ENCODE peak calls at places on chromosomes 13 and 19, in seven cellular contexts. One of them, this sample, is unnamed.

GRCh38 chr19:34480971-34481821 is at the start of gene WTIP:
- DNase-seq in fibroblast of lung: peak
- DNase-seq in HTR-8/SVneo: peak
- DNase-seq in RWPE1: peak
- DNase-seq in RPMI7951: peak
- DNase-seq in sciatic nerve: peak
- DNase-seq in T-helper 1 cell: no peak
- DNase-seq in this sample: no peak

GRCh38 chr13:31192306-31192705 is 7.5 kb upstream of the B3GLCT start:
- DNase-seq in fibroblast of lung: no peak
- DNase-seq in HTR-8/SVneo: no peak
- DNase-seq in RWPE1: no peak
- DNase-seq in RPMI7951: no peak
- DNase-seq in sciatic nerve: no peak
- DNase-seq in T-helper 1 cell: no peak
- DNase-seq in this sample: no peak

GRCh38 chr19:46036745-46037126 is 4.1 kb downstream of the IGFL4 start:
- DNase-seq in fibroblast of lung: no peak
- DNase-seq in HTR-8/SVneo: no peak
- DNase-seq in RWPE1: no peak
- DNase-seq in RPMI7951: no peak
- DNase-seq in sciatic nerve: no peak
- DNase-seq in T-helper 1 cell: no peak
- DNase-seq in this sample: no peak

GRCh38 chr13:71864094-71864980 is 2.7 kb downstream of the DACH1 start:
- DNase-seq in fibroblast of lung: peak
- DNase-seq in HTR-8/SVneo: no peak
- DNase-seq in RWPE1: no peak
- DNase-seq in RPMI7951: no peak
- DNase-seq in sciatic nerve: peak
- DNase-seq in T-helper 1 cell: no peak
- DNase-seq in this sample: no peak

GRCh38 chr13:87324558-87324957 is 346.6 kb upstream of the SLITRK5 start:
- DNase-seq in fibroblast of lung: no peak
- DNase-seq in HTR-8/SVneo: no peak
- DNase-seq in RWPE1: no peak
- DNase-seq in RPMI7951: no peak
- DNase-seq in sciatic nerve: no peak
- DNase-seq in T-helper 1 cell: no peak
- DNase-seq in this sample: no peak

GRCh38 chr13:50990540-50991506 is 81.2 kb downstream of the RNASEH2B start:
- DNase-seq in fibroblast of lung: peak
- DNase-seq in HTR-8/SVneo: no peak
- DNase-seq in RWPE1: no peak
- DNase-seq in RPMI7951: peak
- DNase-seq in sciatic nerve: peak
- DNase-seq in T-helper 1 cell: no peak
- DNase-seq in this sample: no peak

GRCh38 chr13:91804724-91805123 is 406.3 kb downstream of the GPC5 start:
- DNase-seq in fibroblast of lung: no peak
- DNase-seq in HTR-8/SVneo: no peak
- DNase-seq in RWPE1: no peak
- DNase-seq in RPMI7951: no peak
- DNase-seq in sciatic nerve: no peak
- DNase-seq in T-helper 1 cell: no peak
- DNase-seq in this sample: no peak

GRCh38 chr13:84574851-84575250 is 692.6 kb upstream of the SLITRK1 start:
- DNase-seq in fibroblast of lung: peak
- DNase-seq in HTR-8/SVneo: peak
- DNase-seq in RWPE1: peak
- DNase-seq in RPMI7951: no peak
- DNase-seq in sciatic nerve: no peak
- DNase-seq in T-helper 1 cell: no peak
- DNase-seq in this sample: no peak

GRCh38 chr19:36833430-36833829 is 4.8 kb downstream of the ZNF790 start:
- DNase-seq in fibroblast of lung: no peak
- DNase-seq in HTR-8/SVneo: no peak
- DNase-seq in RWPE1: no peak
- DNase-seq in RPMI7951: no peak
- DNase-seq in sciatic nerve: no peak
- DNase-seq in T-helper 1 cell: no peak
- DNase-seq in this sample: no peak

GRCh38 chr19:55304279-55304978 is 20.6 kb downstream of the BRSK1 start:
- DNase-seq in fibroblast of lung: peak
- DNase-seq in HTR-8/SVneo: peak
- DNase-seq in RWPE1: peak
- DNase-seq in RPMI7951: peak
- DNase-seq in sciatic nerve: no peak
- DNase-seq in T-helper 1 cell: peak
- DNase-seq in this sample: no peak

GRCh38 chr13:33799950-33800592 is 17.9 kb upstream of the RFC3 start:
- DNase-seq in fibroblast of lung: peak
- DNase-seq in HTR-8/SVneo: peak
- DNase-seq in RWPE1: peak
- DNase-seq in RPMI7951: peak
- DNase-seq in sciatic nerve: no peak
- DNase-seq in T-helper 1 cell: no peak
- DNase-seq in this sample: no peak

GRCh38 chr13:22940736-22941135 is 240.0 kb upstream of the SGCG start:
- DNase-seq in fibroblast of lung: no peak
- DNase-seq in HTR-8/SVneo: no peak
- DNase-seq in RWPE1: no peak
- DNase-seq in RPMI7951: no peak
- DNase-seq in sciatic nerve: no peak
- DNase-seq in T-helper 1 cell: no peak
- DNase-seq in this sample: no peak

GRCh38 chr19:18657590-18658365 is 20.9 kb downstream of the KLHL26 start:
- DNase-seq in fibroblast of lung: peak
- DNase-seq in HTR-8/SVneo: peak
- DNase-seq in RWPE1: peak
- DNase-seq in RPMI7951: peak
- DNase-seq in sciatic nerve: peak
- DNase-seq in T-helper 1 cell: no peak
- DNase-seq in this sample: no peak

GRCh38 chr13:25699056-25699455 is 327.3 kb downstream of the ATP8A2 start:
- DNase-seq in fibroblast of lung: no peak
- DNase-seq in HTR-8/SVneo: no peak
- DNase-seq in RWPE1: peak
- DNase-seq in RPMI7951: peak
- DNase-seq in sciatic nerve: no peak
- DNase-seq in T-helper 1 cell: no peak
- DNase-seq in this sample: no peak

GRCh38 chr19:39405261-39405912 is 1.3 kb upstream of the ZFP36 start:
- DNase-seq in fibroblast of lung: no peak
- DNase-seq in HTR-8/SVneo: no peak
- DNase-seq in RWPE1: no peak
- DNase-seq in RPMI7951: no peak
- DNase-seq in sciatic nerve: no peak
- DNase-seq in T-helper 1 cell: no peak
- DNase-seq in this sample: no peak

This sample was measured in effector CD8-positive, alpha-beta T cell.